ENCODE peak calls at places on chromosomes 13 and 19, in six cellular contexts. L is IMR-90, N is NB4, Q is thyroid gland, O is sigmoid colon, Y is HCT116. U is an unnamed sample.
A peak's percentile ranks its signal among the peaks of the same experiment; 100 is the strongest.

GRCh38 chr13:104993708-104994107 is 1541.8 kb downstream of the EFNB2 start:
- DNase-seq in Y (no peak), N (no peak), O (no peak), Q (no peak), L (no peak), U (no peak)

GRCh38 chr13:35283856-35284255 is 192.6 kb downstream of the MAB21L1 start:
- DNase-seq in O (no peak), Y (no peak), Q (no peak), L (no peak), N (no peak), U (no peak)

GRCh38 chr19:31231181-31231580 is 118.1 kb downstream of the TSHZ3 start:
- DNase-seq in Y (no peak), N (no peak), Q (no peak), L (peak; percentile 32), O (no peak), U (no peak)

GRCh38 chr13:98372886-98373285 is 195.8 kb upstream of the RNF113B start:
- DNase-seq in L (peak; percentile 87), N (no peak), Y (no peak), Q (peak; percentile 44), O (no peak), U (no peak)

GRCh38 chr13:98089826-98090225 is 53.1 kb upstream of the FARP1 start:
- DNase-seq in Q (no peak), L (peak; percentile 47), N (no peak), Y (no peak), O (no peak), U (no peak)

GRCh38 chr19:31269425-31270127 is 79.7 kb downstream of the TSHZ3 start:
- DNase-seq in N (no peak), L (peak; percentile 34), O (peak; percentile 39), Y (no peak), Q (no peak), U (no peak)

GRCh38 chr19:10769533-10770491 is 51.9 kb downstream of the DNM2 start:
- DNase-seq in L (peak; percentile 26), O (peak; percentile 73), Y (no peak), N (peak; percentile 37), Q (no peak), U (no peak)

GRCh38 chr13:43156916-43157315 is 133.5 kb downstream of the DNAJC15 start:
- DNase-seq in N (no peak), O (no peak), L (no peak), Q (no peak), Y (no peak), U (no peak)

GRCh38 chr13:67383358-67383757 is 153.2 kb upstream of the PCDH9 start:
- DNase-seq in O (no peak), Y (no peak), L (peak; percentile 17), N (no peak), Q (no peak), U (no peak)

GRCh38 chr13:109678459-109678858 is 107.9 kb downstream of the IRS2 start:
- DNase-seq in O (no peak), Q (no peak), N (no peak), Y (no peak), L (no peak), U (no peak)

GRCh38 chr13:108915634-108916497 is 286.5 kb downstream of the MYO16 start:
- DNase-seq in Q (peak; percentile 53), N (peak; percentile 85), L (peak; percentile 88), Y (peak; percentile 91), O (peak; percentile 98), U (peak; percentile 84)

GRCh38 chr13:102548811-102549210 is 48.0 kb upstream of the TPP2 start:
- DNase-seq in Y (no peak), L (no peak), N (no peak), Q (no peak), O (no peak), U (no peak)

GRCh38 chr19:8849232-8849631 is 17.1 kb downstream of the MBD3L1 start:
- DNase-seq in Q (no peak), O (no peak), N (no peak), Y (no peak), L (no peak), U (no peak)

GRCh38 chr19:18091217-18091608 is 4.5 kb upstream of the IL12RB1 start:
- DNase-seq in Q (peak; percentile 35), Y (no peak), O (peak; percentile 78), N (peak; percentile 81), L (no peak), U (no peak)

GRCh38 chr13:110382229-110382628 is 75.1 kb downstream of the COL4A2 start:
- DNase-seq in L (peak; percentile 92), O (no peak), N (no peak), Q (no peak), Y (no peak), U (peak; percentile 76)

GRCh38 chr13:37995052-37995451 is 125.5 kb upstream of the TRPC4 start:
- DNase-seq in O (no peak), N (no peak), Y (no peak), Q (no peak), L (peak; percentile 0), U (no peak)

GRCh38 chr19:41887711-41888382 is 4.9 kb downstream of the ARHGEF1 start:
- DNase-seq in N (peak; percentile 28), O (no peak), Q (peak; percentile 30), Y (peak; percentile 93), L (peak; percentile 64), U (peak; percentile 97)

GRCh38 chr13:31282741-31283455 is 83.1 kb downstream of the B3GLCT start:
- DNase-seq in Q (no peak), N (peak; percentile 14), Y (no peak), O (no peak), L (no peak), U (no peak)

DNA sequence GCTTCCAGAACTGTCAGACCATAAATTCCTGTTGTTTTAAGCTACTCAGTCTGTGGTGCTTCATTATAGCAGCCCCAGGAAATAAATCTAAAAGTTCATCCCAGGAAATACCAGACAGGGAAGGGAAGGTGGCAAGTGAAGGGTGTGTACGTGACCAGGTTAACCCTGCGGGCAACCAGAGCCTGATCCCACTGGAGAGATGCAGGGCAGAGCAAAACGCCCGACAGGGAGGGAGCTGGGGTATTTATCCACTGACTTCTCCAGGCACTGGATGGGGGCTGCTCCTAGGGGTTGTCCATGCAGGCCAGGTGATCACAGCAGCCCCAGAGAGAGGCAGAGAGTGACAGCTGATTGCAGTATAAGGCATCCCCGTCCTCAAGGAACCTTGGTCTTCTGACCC is 150.9 kb downstream of the CACNA1A start:
- DNase-seq in N (no peak), O (no peak), L (no peak), Q (no peak), Y (no peak), U (no peak)
- TF ChIP-seq POLR2A in N (no peak), O (no peak), L (no peak), Q (no peak), Y (no peak), U (no peak)

GRCh38 chr19:16518483-16519229 is 22.5 kb downstream of the C19orf44 start:
- DNase-seq in Q (no peak), Y (no peak), O (no peak), N (no peak), L (no peak), U (no peak)
- TF ChIP-seq POLR2A in Q (no peak), Y (no peak), O (no peak), N (no peak), L (no peak), U (no peak)

GRCh38 chr19:2051771-2052704 is 994 bp upstream of the MKNK2 start:
- DNase-seq in O (peak; percentile 92), Y (no peak), L (no peak), N (no peak), Q (no peak), U (no peak)

GRCh38 chr19:2054763-2055162 is 3.7 kb upstream of the MKNK2 start:
- DNase-seq in O (no peak), N (no peak), Y (no peak), Q (no peak), L (no peak), U (no peak)

GRCh38 chr19:2050991-2051770 is at the start of gene MKNK2:
- DNase-seq in L (peak; percentile 79), O (peak; percentile 96), N (peak; percentile 78), Y (no peak), Q (peak; percentile 91), U (peak; percentile 86)

GRCh38 chr19:2055871-2056809 is 5.1 kb upstream of the MKNK2 start:
- DNase-seq in N (no peak), Y (peak; percentile 53), Q (peak; percentile 41), L (peak; percentile 64), O (peak; percentile 92), U (no peak)

DNA sequence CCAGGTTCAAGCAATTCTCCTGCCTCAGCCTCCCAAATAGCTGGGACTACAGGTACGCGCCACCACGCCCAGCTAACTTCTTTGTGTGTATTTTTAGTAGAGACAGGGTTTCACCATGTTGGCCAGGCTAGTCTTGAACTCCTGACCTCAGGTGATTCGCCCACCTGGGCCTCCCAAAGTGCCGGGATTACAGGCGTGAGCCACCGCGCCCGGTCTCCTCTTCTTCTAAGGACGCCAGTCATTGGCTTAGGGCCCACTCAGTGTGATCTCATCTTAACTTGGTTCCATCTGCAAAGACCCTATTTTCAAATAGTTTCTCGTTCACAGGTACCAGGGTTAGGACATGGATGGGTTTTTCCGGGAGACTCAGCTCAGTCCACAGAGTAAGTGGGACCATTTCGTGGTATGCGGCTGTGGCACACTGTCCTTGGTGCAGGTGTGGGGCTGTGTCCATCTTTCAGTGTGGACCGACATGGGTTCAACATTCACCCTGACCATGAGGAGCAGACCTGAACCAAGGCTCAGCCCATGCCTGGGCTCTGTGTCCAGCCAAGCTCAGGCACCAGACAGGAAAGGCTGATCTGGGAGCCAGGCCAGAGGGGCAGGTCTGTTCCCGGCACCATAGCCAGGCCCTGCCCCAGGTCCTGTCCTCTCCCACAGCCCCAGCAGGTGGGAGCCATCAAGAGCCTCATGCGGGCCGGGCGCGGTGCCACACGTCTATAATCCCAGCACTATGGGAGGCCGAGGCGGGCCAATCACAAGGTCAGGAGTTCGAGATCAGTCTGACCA is 2.8 kb upstream of the MKNK2 start:
- DNase-seq in N (no peak), L (peak; percentile 23), Q (peak; percentile 51), Y (no peak), O (peak; percentile 93), U (no peak)
- TF ChIP-seq POLR2A in N (no peak), L (no peak), Q (no peak), Y (no peak), O (no peak), U (no peak)

GRCh38 chr19:13002970-13003540 is 7.8 kb downstream of the NFIX start:
- DNase-seq in Y (no peak), O (peak; percentile 68), Q (no peak), L (no peak), N (no peak), U (no peak)

GRCh38 chr19:13004273-13004672 is 9.0 kb downstream of the NFIX start:
- DNase-seq in L (no peak), O (no peak), Q (no peak), Y (no peak), N (no peak), U (no peak)

GRCh38 chr19:13001502-13002388 is 6.5 kb downstream of the NFIX start:
- DNase-seq in Q (peak; percentile 84), N (no peak), Y (no peak), L (no peak), O (peak; percentile 96), U (no peak)

GRCh38 chr19:13001166-13001501 is 5.9 kb downstream of the NFIX start:
- DNase-seq in O (no peak), L (no peak), Q (no peak), Y (no peak), N (no peak), U (no peak)

DNA sequence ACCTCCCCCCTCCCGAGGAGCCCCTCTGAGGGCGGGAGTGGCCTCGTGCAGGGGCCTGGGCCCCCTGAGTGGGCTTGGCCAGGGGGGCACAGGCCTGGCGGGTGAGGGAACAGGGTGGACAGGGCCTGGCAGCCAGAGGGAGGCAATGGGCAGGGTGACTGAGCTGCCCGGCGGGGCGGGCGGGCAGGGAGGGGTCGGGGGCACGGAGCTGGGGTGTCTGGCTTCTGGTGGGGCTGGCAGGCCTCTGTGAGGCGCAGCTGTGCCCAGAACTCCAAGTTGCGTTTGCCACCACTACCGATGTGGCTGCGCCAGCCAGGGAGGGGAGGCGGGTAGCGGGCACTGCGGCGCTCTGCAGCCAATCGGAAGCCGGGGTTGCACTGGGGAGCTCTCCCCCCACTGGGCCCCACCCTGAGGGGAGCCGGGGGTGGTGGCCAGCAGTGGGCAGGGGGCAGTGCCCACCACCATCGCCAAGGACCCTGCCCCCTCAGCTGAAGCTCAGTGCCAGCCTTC is 7.2 kb downstream of the NFIX start:
- DNase-seq in Y (no peak), Q (peak; percentile 66), L (no peak), N (no peak), O (peak; percentile 93), U (no peak)
- TF ChIP-seq POLR2A in Y (no peak), Q (no peak), L (no peak), N (no peak), O (no peak), U (no peak)

U was measured in H54.